ENCODE peak calls at places on chromosomes 16 and 17, in five cellular contexts. F is SK-N-SH, D is stomach, G is transverse colon, Y is endothelial cell of umbilical vein. X is an unnamed sample.

GRCh38 chr17:44602390-44602789 is 45.1 kb downstream of the FZD2 start:
- DNase-seq in D (peak; percentile 41), G (no peak), Y (no peak), F (no peak), X (no peak)

GRCh38 chr16:83561876-83562275 is 245.9 kb upstream of the HSBP1 start:
- DNase-seq in Y (peak; percentile 6), G (no peak), D (no peak), F (no peak), X (no peak)

GRCh38 chr17:57876023-57876865 is 26.4 kb upstream of the MRPS23 start:
- DNase-seq in G (no peak), D (no peak), F (no peak), Y (no peak), X (no peak)

GRCh38 chr17:79330229-79330628 is 255.6 kb downstream of the ENGASE start:
- DNase-seq in F (no peak), Y (no peak), D (no peak), G (no peak), X (no peak)

GRCh38 chr17:58368860-58369213 is 16.8 kb upstream of the SUPT4H1 start:
- DNase-seq in D (no peak), F (no peak), Y (no peak), G (no peak), X (no peak)

GRCh38 chr16:59126486-59126885 is 392.4 kb upstream of the GOT2 start:
- DNase-seq in Y (no peak), G (no peak), D (no peak), F (no peak), X (no peak)

GRCh38 chr17:81436294-81436849 is 41.1 kb downstream of the BAHCC1 start:
- DNase-seq in Y (no peak), G (no peak), D (no peak), F (peak; percentile 86), X (no peak)

GRCh38 chr17:81884968-81885367 is 6.4 kb downstream of the ALYREF start:
- DNase-seq in F (peak; percentile 23), D (no peak), G (no peak), Y (no peak), X (no peak)

GRCh38 chr16:73092236-73092781 is 44.4 kb upstream of the ZFHX3 start:
- DNase-seq in Y (peak; percentile 52), D (no peak), G (no peak), F (no peak), X (no peak)

GRCh38 chr17:32894245-32894644 is 17.3 kb upstream of the MYO1D start:
- DNase-seq in D (no peak), G (no peak), Y (no peak), F (no peak), X (no peak)

GRCh38 chr17:42598905-42599304 is 10.3 kb downstream of the RETREG3 start:
- DNase-seq in D (peak; percentile 33), Y (no peak), F (no peak), G (no peak), X (no peak)

GRCh38 chr17:44053130-44053872 is 13.2 kb downstream of the LSM12 start:
- DNase-seq in F (no peak), G (no peak), D (peak; percentile 49), Y (no peak), X (no peak)

GRCh38 chr17:41680426-41681040 is 8.2 kb upstream of the EIF1 start:
- DNase-seq in Y (no peak), F (no peak), G (no peak), D (no peak), X (no peak)

GRCh38 chr16:56450275-56450889 is 750 bp downstream of the NUDT21 start:
- DNase-seq in F (peak; percentile 32), Y (peak; percentile 42), D (no peak), G (no peak), X (peak; percentile 13)

GRCh38 chr17:71505200-71505599 is 615.6 kb upstream of the SOX9 start:
- DNase-seq in F (no peak), Y (no peak), D (no peak), G (no peak), X (no peak)

GRCh38 chr17:2688351-2689342 is 22.9 kb downstream of the CLUH start:
- DNase-seq in Y (no peak), F (peak; percentile 29), D (no peak), G (no peak), X (no peak)

GRCh38 chr17:55584055-55584685 is 72.9 kb upstream of the SMIM36 start:
- DNase-seq in G (no peak), Y (peak; percentile 71), D (no peak), F (no peak), X (no peak)

GRCh38 chr17:28227278-28228108 is 91.5 kb upstream of the TMEM97 start:
- DNase-seq in F (peak; percentile 94), Y (no peak), G (peak; percentile 81), D (peak; percentile 87), X (no peak)

GRCh38 chr17:12415031-12415430 is 250.7 kb upstream of the MYOCD start:
- DNase-seq in F (no peak), G (no peak), Y (no peak), D (no peak), X (no peak)

GRCh38 chr17:27439342-27439741 is 16.9 kb upstream of the KSR1 start:
- DNase-seq in Y (no peak), F (no peak), D (no peak), G (no peak), X (no peak)

GRCh38 chr16:56477096-56477878 is 25.9 kb downstream of the OGFOD1 start:
- DNase-seq in Y (peak; percentile 75), F (no peak), D (no peak), G (no peak), X (peak; percentile 18)

GRCh38 chr17:35239823-35240222 is 3.0 kb upstream of the SLFN5 start:
- DNase-seq in F (no peak), D (no peak), Y (no peak), G (no peak), X (no peak)

GRCh38 chr17:13484020-13484419 is 117.7 kb downstream of the HS3ST3A1 start:
- DNase-seq in F (no peak), D (no peak), Y (no peak), G (no peak), X (no peak)

GRCh38 chr17:50039058-50039457 is 16.9 kb upstream of the ITGA3 start:
- DNase-seq in G (no peak), Y (no peak), F (peak; percentile 10), D (no peak), X (no peak)

GRCh38 chr16:25419123-25419522 is 161.5 kb upstream of the ZKSCAN2 start:
- DNase-seq in D (no peak), F (no peak), G (no peak), Y (no peak), X (no peak)

GRCh38 chr16:87335306-87335967 is 18.2 kb upstream of the C16orf95 start:
- DNase-seq in G (no peak), F (peak; percentile 57), Y (no peak), D (no peak), X (no peak)

GRCh38 chr16:2033057-2033911 is 6.6 kb downstream of the NHERF2 start:
- DNase-seq in D (peak; percentile 64), Y (peak; percentile 70), G (peak; percentile 43), F (peak; percentile 83), X (no peak)

GRCh38 chr17:16215965-16216316 is 607 bp upstream of the NCOR1 start:
- DNase-seq in Y (no peak), G (peak; percentile 63), D (no peak), F (no peak), X (peak; percentile 70)

GRCh38 chr17:16217002-16217635 is at the start of gene PIGL:
- DNase-seq in D (peak; percentile 90), Y (peak; percentile 95), F (peak; percentile 87), G (peak; percentile 91), X (peak; percentile 89)

GRCh38 chr17:16215002-16215272 is 397 bp downstream of the NCOR1 start:
- DNase-seq in Y (no peak), F (peak; percentile 80), G (peak; percentile 54), D (peak; percentile 47), X (no peak)

GRCh38 chr17:16214190-16215001 is 938 bp downstream of the NCOR1 start:
- DNase-seq in D (no peak), F (no peak), G (no peak), Y (peak; percentile 70), X (no peak)

GRCh38 chr17:16215273-16215964 is at the start of gene NCOR1:
- DNase-seq in F (peak; percentile 94), Y (peak; percentile 90), G (peak; percentile 94), D (peak; percentile 94), X (peak; percentile 58)
- TF ChIP-seq CTCF in F (peak; percentile 38), Y (peak; percentile 40), G (no peak), D (peak; percentile 20), X (no peak)

DNA sequence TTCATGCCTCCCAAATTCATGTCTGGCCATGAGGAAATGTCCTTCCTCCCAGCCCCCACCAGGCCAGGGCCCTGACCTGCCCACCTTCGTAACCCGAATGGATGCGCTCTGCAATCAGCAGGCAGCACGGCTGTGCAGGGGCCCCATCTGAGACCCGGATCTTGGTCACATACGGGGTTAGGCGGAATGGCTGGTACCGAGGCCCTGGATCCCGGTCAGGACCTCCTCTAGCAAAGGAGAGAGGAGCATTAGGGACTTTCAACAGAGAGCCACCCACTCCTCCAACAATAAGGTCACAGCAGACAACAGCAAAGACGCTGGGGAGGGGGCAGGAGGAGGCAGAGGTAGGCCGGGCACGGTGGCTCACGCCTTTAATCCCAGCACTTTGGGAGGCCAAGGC is 3.6 kb downstream of the PER1 start:
- DNase-seq in Y (no peak), D (no peak), G (no peak), F (no peak), X (no peak)
- H3K27ac ChIP-seq in Y (no peak overlapping the region), D (no peak overlapping the region), G (peak overlapping the region; percentile 48), F (no peak overlapping the region), X (no peak overlapping the region)

DNA sequence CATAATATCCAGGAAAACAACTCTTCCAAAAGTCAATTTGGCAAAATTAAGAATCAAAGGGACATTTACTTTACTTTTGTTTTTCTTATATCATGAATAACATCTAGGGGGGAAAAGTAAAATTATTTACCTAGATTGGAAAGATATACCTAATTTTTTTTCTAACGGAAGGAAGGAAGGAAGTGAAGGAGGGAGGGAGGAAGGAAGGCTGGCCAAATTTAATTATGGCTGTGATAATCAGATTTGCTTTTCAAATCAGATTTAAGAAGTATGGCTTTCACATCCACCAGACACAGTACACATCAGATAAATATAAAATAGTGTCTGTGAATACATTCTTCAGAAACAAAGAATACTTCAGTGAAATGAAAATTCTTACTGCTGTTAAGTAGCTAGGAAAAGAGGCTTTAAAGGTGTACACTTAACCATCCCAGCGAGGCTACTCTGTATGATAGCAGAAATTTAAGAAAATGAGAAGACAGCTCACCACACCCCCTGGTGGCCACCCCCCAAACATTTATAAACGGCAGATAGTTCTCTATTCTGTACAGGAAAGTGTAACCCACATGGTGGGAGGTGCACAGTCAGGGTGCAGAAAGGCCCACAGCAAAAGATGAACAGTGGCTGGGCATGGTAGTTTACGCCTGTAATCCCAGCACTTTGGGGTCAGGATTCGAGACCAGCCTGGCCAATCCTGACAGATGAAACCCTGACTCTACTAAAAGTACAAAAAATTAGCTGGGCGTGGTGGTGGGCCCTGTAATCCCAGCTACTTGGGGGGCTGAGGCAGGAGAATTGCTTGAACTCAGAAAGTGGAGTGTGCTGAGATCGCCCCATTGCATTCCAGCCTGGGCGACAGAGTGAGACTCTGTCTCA is 150.9 kb downstream of the SSH2 start:
- DNase-seq in Y (peak; percentile 81), F (peak; percentile 75), D (peak; percentile 68), G (peak; percentile 75), X (peak; percentile 79)
- TF ChIP-seq POLR2AphosphoS5 in Y (no peak), F (no peak), D (peak; percentile 30), G (no peak), X (no peak)

DNA sequence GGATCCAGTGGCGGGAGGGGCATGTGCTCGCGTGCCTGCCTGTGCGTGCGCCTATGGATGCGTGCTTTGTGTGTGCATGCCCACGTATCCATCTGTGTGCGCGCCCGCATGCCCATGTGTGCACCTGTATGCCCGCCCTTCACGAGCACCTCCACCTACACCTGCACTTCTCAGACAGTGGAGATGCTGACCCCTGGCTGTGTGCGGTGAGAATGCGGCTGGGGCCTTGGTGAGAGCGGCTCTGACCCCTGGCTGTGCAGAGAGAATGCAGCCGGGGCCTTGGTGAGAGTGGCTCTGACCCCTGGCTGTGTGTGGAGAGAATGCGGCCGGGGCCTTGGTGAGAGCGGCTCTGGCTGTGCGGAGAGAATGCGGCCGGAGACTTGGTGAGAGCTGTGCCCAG is 33.9 kb downstream of the AXIN1 start:
- DNase-seq in D (no peak), F (peak; percentile 58), G (no peak), Y (no peak), X (no peak)
- TF ChIP-seq CTCF in D (no peak), F (no peak), G (no peak), Y (peak; percentile 5), X (no peak)